ENCODE peak calls at places on chromosomes 12 and 14, in ten cellular contexts. Y, L, T, H, X, G, J, D, W and B are unnamed samples. For H3K4me1, the result is how much of the 10 kb centered on the place peaks cover.

GRCh38 chr12:63008372-63008771 is 73.4 kb upstream of the PPM1H start:
- DNase-seq in Y (no peak), L (no peak), T (no peak), H (no peak), X (no peak), G (no peak), J (no peak), D (no peak), W (no peak), B (no peak)

GRCh38 chr12:85663631-85664030 is 172.6 kb downstream of the RASSF9 start:
- DNase-seq in Y (no peak), L (no peak), T (no peak), H (no peak), X (no peak), G (no peak), J (no peak), D (no peak), W (no peak), B (no peak)

GRCh38 chr14:22469541-22470303 is 119.3 kb downstream of the DAD1 start:
- DNase-seq in Y (no peak), L (peak), T (no peak), H (no peak), X (no peak), G (no peak), J (no peak), D (no peak), W (peak), B (no peak)

GRCh38 chr14:35533357-35534129 is 421 bp upstream of the INSM2 start:
- DNase-seq in Y (no peak), L (peak), T (peak), H (peak), X (peak), G (peak), J (peak), D (peak), W (peak), B (peak)

GRCh38 chr14:56198438-56198837 is 80.2 kb downstream of the PELI2 start:
- DNase-seq in Y (no peak), L (no peak), T (no peak), H (no peak), X (no peak), G (no peak), J (no peak), D (no peak), W (no peak), B (no peak)

GRCh38 chr12:52910248-52910883 is 5.5 kb upstream of the KRT8 start:
- DNase-seq in Y (no peak), L (no peak), T (no peak), H (no peak), X (no peak), G (no peak), J (no peak), D (no peak), W (no peak), B (no peak)

GRCh38 chr14:56358265-56358664 is 221.3 kb upstream of the TMEM260 start:
- DNase-seq in Y (no peak), L (peak), T (no peak), H (no peak), X (no peak), G (no peak), J (no peak), D (no peak), W (no peak), B (no peak)

GRCh38 chr14:59600211-59600945 is 23.8 kb upstream of the CCDC175 start:
- DNase-seq in Y (no peak), L (no peak), T (no peak), H (no peak), X (no peak), G (no peak), J (no peak), D (no peak), W (no peak), B (no peak)

GRCh38 chr14:100159865-100160533 is 554 bp upstream of the DEGS2 start:
- DNase-seq in Y (no peak), L (no peak), T (peak), H (no peak), X (no peak), G (no peak), J (no peak), D (no peak), W (no peak), B (no peak)

GRCh38 chr12:59787610-59788009 is 191.8 kb downstream of the SLC16A7 start:
- DNase-seq in Y (no peak), L (no peak), T (no peak), H (no peak), X (no peak), G (no peak), J (no peak), D (no peak), W (no peak), B (no peak)

GRCh38 chr12:49037947-49038237 is 19.3 kb upstream of the PRKAG1 start:
- DNase-seq in Y (no peak), L (no peak), T (no peak), H (no peak), X (no peak), G (no peak), J (peak), D (no peak), W (no peak), B (no peak)

GRCh38 chr12:124761876-124762275 is 101.8 kb downstream of the SCARB1 start:
- DNase-seq in Y (no peak), L (no peak), T (no peak), H (no peak), X (no peak), G (no peak), J (no peak), D (no peak), W (peak), B (peak)

GRCh38 chr12:103799504-103800251 is 41.4 kb downstream of the NT5DC3 start:
- DNase-seq in Y (no peak), L (peak), T (peak), H (no peak), X (no peak), G (no peak), J (no peak), D (no peak), W (peak), B (no peak)

GRCh38 chr12:77060136-77060882 is 5.1 kb downstream of the E2F7 start:
- DNase-seq in Y (no peak), L (no peak), T (no peak), H (no peak), X (no peak), G (no peak), J (no peak), D (no peak), W (no peak), B (no peak)

GRCh38 chr14:80055226-80055625 is 156.1 kb downstream of the DIO2 start:
- DNase-seq in Y (no peak), L (peak), T (peak), H (no peak), X (no peak), G (no peak), J (no peak), D (no peak), W (no peak), B (no peak)

GRCh38 chr12:113852695-113853490 is 113.2 kb downstream of the RBM19 start:
- DNase-seq in Y (no peak), L (no peak), T (no peak), H (no peak), X (no peak), G (no peak), J (no peak), D (no peak), W (no peak), B (no peak)

GRCh38 chr14:68661226-68662225 is 131.3 kb downstream of the ZFP36L1 start:
- DNase-seq in Y (no peak), L (no peak), T (no peak), H (no peak), X (no peak), G (no peak), J (no peak), D (no peak), W (peak), B (no peak)

GRCh38 chr12:12592930-12593329 is 18.7 kb upstream of the CREBL2 start:
- DNase-seq in Y (no peak), L (peak), T (peak), H (no peak), X (no peak), G (no peak), J (no peak), D (no peak), W (no peak), B (no peak)

GRCh38 chr14:101929096-101929495 is 35.3 kb upstream of the DYNC1H1 start:
- DNase-seq in Y (no peak), L (no peak), T (no peak), H (no peak), X (no peak), G (no peak), J (no peak), D (no peak), W (no peak), B (no peak)

GRCh38 chr12:4118017-4118510 is 155.5 kb upstream of the CCND2 start:
- DNase-seq in Y (no peak), L (peak), T (no peak), H (no peak), X (no peak), G (peak), J (peak), D (no peak), W (no peak), B (peak)

GRCh38 chr14:51294951-51295350 is 54.9 kb downstream of the TMX1 start:
- DNase-seq in Y (no peak), L (peak), T (no peak), H (no peak), X (no peak), G (no peak), J (no peak), D (no peak), W (no peak), B (no peak)

GRCh38 chr14:26290007-26290530 is 307.8 kb downstream of the NOVA1 start:
- DNase-seq in Y (no peak), L (peak), T (peak), H (no peak), X (no peak), G (no peak), J (no peak), D (no peak), W (no peak), B (no peak)

GRCh38 chr12:112908548-112908947 is 1.8 kb downstream of the OAS1 start:
- DNase-seq in Y (no peak), L (peak), T (no peak), H (no peak), X (no peak), G (no peak), J (no peak), D (no peak), W (no peak), B (no peak)

GRCh38 chr14:59529189-59529588 is 44.9 kb downstream of the JKAMP start:
- DNase-seq in Y (no peak), L (no peak), T (no peak), H (no peak), X (no peak), G (no peak), J (no peak), D (no peak), W (no peak), B (no peak)

GRCh38 chr12:23555180-23555784 is 394.2 kb downstream of the SOX5 start:
- DNase-seq in Y (no peak), L (no peak), T (no peak), H (no peak), X (no peak), G (no peak), J (no peak), D (no peak), W (no peak), B (no peak)

GRCh38 chr12:73308747-73309146 is 1036.6 kb downstream of the TRHDE start:
- DNase-seq in Y (no peak), L (no peak), T (peak), H (no peak), X (no peak), G (no peak), J (no peak), D (no peak), W (no peak), B (no peak)

GRCh38 chr12:128661216-128661550 is 162.6 kb downstream of the SLC15A4 start:
- DNase-seq in Y (no peak), L (no peak), T (no peak), H (no peak), X (no peak), G (no peak), J (no peak), D (no peak), W (no peak), B (no peak)

GRCh38 chr14:24366664-24367505 is 1.1 kb upstream of the NFATC4 start:
- DNase-seq in Y (peak), L (peak), T (peak), H (peak), X (no peak), G (no peak), J (peak), D (peak), W (peak), B (peak)

GRCh38 chr14:93201155-93201704 is 5.6 kb downstream of the GON7 start:
- DNase-seq in Y (no peak), L (no peak), T (no peak), H (no peak), X (no peak), G (no peak), J (no peak), D (no peak), W (no peak), B (no peak)

GRCh38 chr12:106239951-106240335 is 7.9 kb downstream of the CKAP4 start:
- DNase-seq in Y (no peak), L (no peak), T (no peak), H (no peak), X (no peak), G (no peak), J (no peak), D (no peak), W (no peak), B (no peak)

GRCh38 chr14:97180304-97181200 is 383.4 kb downstream of the VRK1 start:
- DNase-seq in Y (no peak), L (peak), T (peak), H (no peak), X (no peak), G (no peak), J (no peak), D (no peak), W (no peak), B (no peak)

GRCh38 chr14:52692248-52692962 is 3.0 kb downstream of the ERO1A start:
- DNase-seq in Y (no peak), L (peak), T (no peak), H (no peak), X (no peak), G (peak), J (no peak), D (no peak), W (no peak), B (no peak)

GRCh38 chr12:88144037-88144436 is 1.9 kb downstream of the TMTC3 start:
- DNase-seq in Y (no peak), L (no peak), T (no peak), H (no peak), X (no peak), G (no peak), J (no peak), D (no peak), W (no peak), B (no peak)

GRCh38 chr12:96882862-96883261 is 24.2 kb upstream of the NEDD1 start:
- DNase-seq in Y (no peak), L (peak), T (peak), H (no peak), X (no peak), G (no peak), J (no peak), D (no peak), W (no peak), B (no peak)

GRCh38 chr14:50999726-51000125 is 55.4 kb upstream of the PYGL start:
- DNase-seq in Y (no peak), L (no peak), T (peak), H (no peak), X (no peak), G (no peak), J (no peak), D (no peak), W (no peak), B (no peak)

GRCh38 chr12:11310336-11310735 is at the start of gene PRB4:
- DNase-seq in Y (no peak), L (no peak), T (no peak), H (no peak), X (no peak), G (no peak), J (no peak), D (no peak), W (no peak), B (no peak)

GRCh38 chr12:130489293-130489692 is 151.6 kb downstream of the PIWIL1 start:
- DNase-seq in Y (no peak), L (no peak), T (no peak), H (no peak), X (no peak), G (no peak), J (no peak), D (no peak), W (no peak), B (no peak)

GRCh38 chr14:102525213-102526143 is 15.9 kb upstream of the ANKRD9 start:
- DNase-seq in Y (no peak), L (peak), T (peak), H (peak), X (no peak), G (peak), J (peak), D (no peak), W (no peak), B (no peak)

DNA sequence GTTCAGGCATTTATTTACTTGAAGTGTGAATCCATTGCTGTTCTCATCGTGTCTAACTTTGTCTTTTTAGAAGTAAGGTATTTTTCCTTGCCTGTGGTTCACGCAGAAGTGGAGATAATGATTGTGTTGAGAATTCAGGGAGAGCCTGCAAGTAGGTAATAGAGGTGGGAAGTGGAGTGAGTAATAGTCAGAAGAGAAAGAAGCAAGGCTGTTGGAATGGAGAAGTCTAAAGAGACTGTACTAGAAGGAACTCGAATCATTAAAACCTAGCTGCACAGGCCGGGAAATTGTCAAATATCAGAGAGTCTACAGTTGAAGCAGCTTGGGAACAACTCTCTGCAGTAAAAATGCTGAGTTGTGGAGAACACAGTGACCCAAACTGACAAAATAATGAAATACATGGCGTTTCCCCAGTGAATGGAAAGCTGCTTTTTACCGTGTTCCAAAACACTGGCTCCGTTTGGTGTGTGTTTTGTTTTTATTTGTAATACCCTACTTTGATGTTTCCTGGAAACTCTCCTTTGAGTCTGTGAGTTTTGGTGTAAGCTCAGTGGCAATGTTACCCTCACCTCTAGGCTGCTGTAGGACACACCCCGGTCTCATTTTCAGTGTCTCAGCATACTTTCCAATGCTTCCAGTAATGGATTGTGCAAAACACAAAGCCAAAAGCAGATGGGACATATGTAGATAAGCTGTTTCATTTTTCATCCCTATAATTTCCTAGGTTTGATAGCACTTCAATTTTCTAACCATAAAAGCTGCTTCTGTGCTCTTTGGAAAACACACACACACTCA is 146.6 kb downstream of the CRADD start:
- DNase-seq in Y (no peak), L (peak), T (no peak), H (no peak), X (no peak), G (no peak), J (no peak), D (no peak), W (no peak), B (no peak)
- H3K4me1 ChIP-seq in Y (under half), L (half or more), T (under half), H (under half), X (under half), G (under half), J (under half), D (under half), W (under half), B (half or more)

GRCh38 chr14:94601961-94602391 is 10.2 kb upstream of the SERPINA3 start:
- DNase-seq in Y (no peak), L (peak), T (peak), H (no peak), X (peak), G (no peak), J (no peak), D (no peak), W (peak), B (peak)
- H3K4me1 ChIP-seq in Y (under half), L (under half), T (under half), H (under half), X (under half), G (under half), J (under half), D (under half), W (under half), B (half or more)

GRCh38 chr12:118297284-118297683 is 75.4 kb downstream of the TAOK3 start:
- DNase-seq in Y (no peak), L (no peak), T (no peak), H (no peak), X (no peak), G (no peak), J (no peak), D (no peak), W (no peak), B (no peak)

GRCh38 chr12:118302053-118302452 is 70.7 kb downstream of the TAOK3 start:
- DNase-seq in Y (no peak), L (peak), T (peak), H (no peak), X (no peak), G (no peak), J (no peak), D (no peak), W (no peak), B (no peak)

GRCh38 chr12:118304093-118304492 is 68.6 kb downstream of the TAOK3 start:
- DNase-seq in Y (no peak), L (no peak), T (peak), H (no peak), X (no peak), G (no peak), J (no peak), D (no peak), W (no peak), B (no peak)

GRCh38 chr12:118299791-118300460 is 72.8 kb downstream of the TAOK3 start:
- DNase-seq in Y (no peak), L (no peak), T (no peak), H (no peak), X (no peak), G (no peak), J (no peak), D (no peak), W (no peak), B (no peak)
- H3K4me1 ChIP-seq in Y (under half), L (under half), T (under half), H (under half), X (under half), G (under half), J (under half), D (under half), W (under half), B (under half)

GRCh38 chr14:20413785-20414117 is 450 bp upstream of the TEP1 start:
- DNase-seq in Y (no peak), L (peak), T (peak), H (no peak), X (no peak), G (peak), J (no peak), D (no peak), W (no peak), B (no peak)
- H3K4me1 ChIP-seq in Y (under half), L (under half), T (under half), H (under half), X (under half), G (under half), J (under half), D (under half), W (under half), B (under half)

GRCh38 chr12:6337958-6338406 is 3.9 kb downstream of the TNFRSF1A start:
- DNase-seq in Y (no peak), L (peak), T (no peak), H (no peak), X (no peak), G (no peak), J (no peak), D (no peak), W (no peak), B (no peak)
- H3K4me1 ChIP-seq in Y (half or more), L (half or more), T (half or more), H (half or more), X (under half), G (half or more), J (under half), D (half or more), W (under half), B (half or more)

DNA sequence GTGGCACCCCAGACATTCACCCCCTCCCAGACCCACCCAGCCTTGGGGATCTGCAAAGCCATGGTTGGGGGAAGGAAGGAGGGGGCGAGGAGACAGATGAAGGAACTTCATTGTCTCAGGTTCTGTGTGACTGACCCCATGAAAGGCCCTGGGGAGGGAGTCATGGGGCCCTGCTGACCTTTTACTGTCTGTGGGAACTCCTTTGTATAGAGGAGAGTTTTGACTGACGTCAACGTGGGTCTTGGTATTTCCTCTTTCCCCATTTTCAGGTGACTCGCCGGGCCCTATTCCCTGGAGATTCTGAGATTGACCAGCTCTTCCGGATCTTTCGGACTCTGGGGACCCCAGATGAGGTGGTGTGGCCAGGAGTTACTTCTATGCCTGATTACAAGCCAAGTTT is 3.1 kb upstream of the RAB5B start:
- DNase-seq in Y (no peak), L (peak), T (no peak), H (no peak), X (no peak), G (no peak), J (no peak), D (no peak), W (no peak), B (no peak)
- H3K4me1 ChIP-seq in Y (under half), L (under half), T (under half), H (under half), X (under half), G (under half), J (under half), D (under half), W (under half), B (half or more)